ENCODE peak calls at places on chromosomes 11 and 22, in four cellular contexts. One of them, this sample, is unnamed.

GRCh38 chr11:122115520-122116343 is at the start of gene BLID:
- DNase-seq in HFF-Myc: no peak
- DNase-seq in cardiac fibroblast: peak; percentile 63
- DNase-seq in fibroblast of mammary gland: peak; percentile 61
- DNase-seq in this sample: no peak

GRCh38 chr22:39266398-39267030 is 21.7 kb upstream of the PDGFB start:
- DNase-seq in HFF-Myc: no peak
- DNase-seq in cardiac fibroblast: peak; percentile 40
- DNase-seq in fibroblast of mammary gland: peak; percentile 67
- DNase-seq in this sample: no peak

GRCh38 chr11:71249301-71249700 is 3.1 kb downstream of the SHANK2 start:
- DNase-seq in HFF-Myc: no peak
- DNase-seq in cardiac fibroblast: no peak
- DNase-seq in fibroblast of mammary gland: no peak
- DNase-seq in this sample: no peak

GRCh38 chr11:118224512-118225180 is at the start of gene JAML:
- DNase-seq in HFF-Myc: no peak
- DNase-seq in cardiac fibroblast: no peak
- DNase-seq in fibroblast of mammary gland: no peak
- DNase-seq in this sample: no peak

GRCh38 chr11:126405906-126406305 is 50.4 kb downstream of the ST3GAL4 start:
- DNase-seq in HFF-Myc: no peak
- DNase-seq in cardiac fibroblast: no peak
- DNase-seq in fibroblast of mammary gland: no peak
- DNase-seq in this sample: no peak

GRCh38 chr11:112292785-112293407 is 32.2 kb upstream of the PLET1 start:
- DNase-seq in HFF-Myc: peak; percentile 36
- DNase-seq in cardiac fibroblast: peak; percentile 92
- DNase-seq in fibroblast of mammary gland: peak; percentile 84
- DNase-seq in this sample: no peak

GRCh38 chr11:65786008-65786785 is 666 bp upstream of the OVOL1 start:
- DNase-seq in HFF-Myc: no peak
- DNase-seq in cardiac fibroblast: no peak
- DNase-seq in fibroblast of mammary gland: no peak
- DNase-seq in this sample: no peak

GRCh38 chr11:64916040-64916847 is 765 bp downstream of the ATG2A start:
- DNase-seq in HFF-Myc: peak; percentile 30
- DNase-seq in cardiac fibroblast: peak; percentile 40
- DNase-seq in fibroblast of mammary gland: peak; percentile 74
- DNase-seq in this sample: no peak

GRCh38 chr11:94315664-94316063 is 11.3 kb downstream of the IZUMO1R start:
- DNase-seq in HFF-Myc: peak; percentile 66
- DNase-seq in cardiac fibroblast: peak; percentile 17
- DNase-seq in fibroblast of mammary gland: peak; percentile 62
- DNase-seq in this sample: no peak

GRCh38 chr11:119788911-119789560 is 60.0 kb upstream of the NECTIN1 start:
- DNase-seq in HFF-Myc: no peak
- DNase-seq in cardiac fibroblast: no peak
- DNase-seq in fibroblast of mammary gland: no peak
- DNase-seq in this sample: no peak

GRCh38 chr11:73186294-73186850 is 31.7 kb upstream of the P2RY2 start:
- DNase-seq in HFF-Myc: no peak
- DNase-seq in cardiac fibroblast: no peak
- DNase-seq in fibroblast of mammary gland: no peak
- DNase-seq in this sample: no peak

GRCh38 chr11:118984825-118985224 is 13.1 kb upstream of the CENATAC start:
- DNase-seq in HFF-Myc: no peak
- DNase-seq in cardiac fibroblast: no peak
- DNase-seq in fibroblast of mammary gland: no peak
- DNase-seq in this sample: no peak

GRCh38 chr11:16973565-16973964 is 40.6 kb downstream of the PLEKHA7 start:
- DNase-seq in HFF-Myc: no peak
- DNase-seq in cardiac fibroblast: no peak
- DNase-seq in fibroblast of mammary gland: no peak
- DNase-seq in this sample: no peak

GRCh38 chr11:71188073-71188472 is 64.3 kb downstream of the SHANK2 start:
- DNase-seq in HFF-Myc: no peak
- DNase-seq in cardiac fibroblast: no peak
- DNase-seq in fibroblast of mammary gland: no peak
- DNase-seq in this sample: no peak

GRCh38 chr11:95487938-95488337 is 256.9 kb upstream of the SESN3 start:
- DNase-seq in HFF-Myc: no peak
- DNase-seq in cardiac fibroblast: no peak
- DNase-seq in fibroblast of mammary gland: no peak
- DNase-seq in this sample: no peak

GRCh38 chr11:69102732-69103615 is 52.8 kb upstream of the SMIM38 start:
- DNase-seq in HFF-Myc: no peak
- DNase-seq in cardiac fibroblast: no peak
- DNase-seq in fibroblast of mammary gland: peak; percentile 10
- DNase-seq in this sample: no peak
- TF ChIP-seq CTCF in HFF-Myc: peak; percentile 22
- TF ChIP-seq CTCF in cardiac fibroblast: no peak
- TF ChIP-seq CTCF in fibroblast of mammary gland: peak; percentile 15
- TF ChIP-seq CTCF in this sample: peak; percentile 21

GRCh38 chr11:110096369-110096976 is 3.3 kb downstream of the ZC3H12C start:
- DNase-seq in HFF-Myc: no peak
- DNase-seq in cardiac fibroblast: no peak
- DNase-seq in fibroblast of mammary gland: no peak
- DNase-seq in this sample: no peak

GRCh38 chr11:110097459-110098012 is 4.3 kb downstream of the ZC3H12C start:
- DNase-seq in HFF-Myc: no peak
- DNase-seq in cardiac fibroblast: no peak
- DNase-seq in fibroblast of mammary gland: peak; percentile 69
- DNase-seq in this sample: no peak

GRCh38 chr11:110100476-110101240 is 7.5 kb downstream of the ZC3H12C start:
- DNase-seq in HFF-Myc: no peak
- DNase-seq in cardiac fibroblast: no peak
- DNase-seq in fibroblast of mammary gland: no peak
- DNase-seq in this sample: no peak

GRCh38 chr11:110095554-110095953 is 2.4 kb downstream of the ZC3H12C start:
- DNase-seq in HFF-Myc: no peak
- DNase-seq in cardiac fibroblast: peak; percentile 45
- DNase-seq in fibroblast of mammary gland: peak; percentile 68
- DNase-seq in this sample: no peak

DNA sequence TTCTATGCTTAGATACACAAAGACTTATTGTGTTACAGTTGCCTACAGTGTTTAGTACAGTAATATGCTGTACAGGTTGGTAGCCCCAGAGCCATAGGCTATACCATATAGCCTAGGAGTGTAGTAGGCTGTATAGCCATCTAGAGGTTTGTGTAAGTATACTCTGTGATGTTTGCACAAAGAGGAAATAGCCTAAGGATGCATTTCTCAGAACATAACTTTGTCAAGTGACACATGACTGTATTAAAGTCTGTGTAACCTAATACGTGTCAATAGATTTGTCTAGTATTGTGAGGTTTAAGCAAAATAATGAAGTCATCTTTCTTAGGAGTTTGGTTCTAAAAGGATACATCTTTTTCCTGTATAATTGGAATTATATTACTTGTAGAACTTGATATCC is 5.5 kb downstream of the ZC3H12C start:
- DNase-seq in HFF-Myc: no peak
- DNase-seq in cardiac fibroblast: no peak
- DNase-seq in fibroblast of mammary gland: peak; percentile 35
- DNase-seq in this sample: no peak
- TF ChIP-seq CTCF in HFF-Myc: no peak
- TF ChIP-seq CTCF in cardiac fibroblast: no peak
- TF ChIP-seq CTCF in fibroblast of mammary gland: no peak
- TF ChIP-seq CTCF in this sample: peak; percentile 28

GRCh38 chr11:32333335-32333991 is 101.9 kb downstream of the WT1 start:
- DNase-seq in HFF-Myc: peak; percentile 25
- DNase-seq in cardiac fibroblast: peak; percentile 61
- DNase-seq in fibroblast of mammary gland: peak; percentile 48
- DNase-seq in this sample: no peak
- TF ChIP-seq CTCF in HFF-Myc: peak; percentile 41
- TF ChIP-seq CTCF in cardiac fibroblast: peak; percentile 45
- TF ChIP-seq CTCF in fibroblast of mammary gland: peak; percentile 32
- TF ChIP-seq CTCF in this sample: peak; percentile 44

GRCh38 chr11:13486926-13487660 is 8.7 kb downstream of the PTH start:
- DNase-seq in HFF-Myc: no peak
- DNase-seq in cardiac fibroblast: peak; percentile 35
- DNase-seq in fibroblast of mammary gland: peak; percentile 9
- DNase-seq in this sample: no peak
- TF ChIP-seq CTCF in HFF-Myc: peak; percentile 29
- TF ChIP-seq CTCF in cardiac fibroblast: peak; percentile 42
- TF ChIP-seq CTCF in fibroblast of mammary gland: peak; percentile 12
- TF ChIP-seq CTCF in this sample: peak; percentile 47

DNA sequence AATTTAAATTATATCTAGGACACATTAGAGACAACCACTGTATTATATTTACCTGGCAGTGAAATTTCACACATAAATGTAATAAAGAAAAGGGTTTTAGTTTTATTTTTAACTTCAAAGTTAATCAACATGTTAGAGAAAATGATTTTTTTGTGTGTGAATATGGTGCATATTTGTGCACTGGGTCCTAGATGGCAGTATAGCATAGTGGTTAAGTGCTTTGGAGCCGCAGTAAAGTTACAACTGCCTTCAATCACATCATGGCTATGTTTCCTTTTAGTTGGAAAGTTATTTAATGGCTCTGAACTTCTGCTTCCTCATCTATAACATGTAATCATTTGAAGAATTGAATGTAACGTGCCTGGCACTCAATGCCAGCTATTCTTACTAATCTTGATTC is 108.9 kb upstream of the DDI1 start:
- DNase-seq in HFF-Myc: no peak
- DNase-seq in cardiac fibroblast: peak; percentile 32
- DNase-seq in fibroblast of mammary gland: peak; percentile 57
- DNase-seq in this sample: no peak
- TF ChIP-seq CTCF in HFF-Myc: peak; percentile 44
- TF ChIP-seq CTCF in cardiac fibroblast: peak; percentile 9
- TF ChIP-seq CTCF in fibroblast of mammary gland: peak; percentile 58
- TF ChIP-seq CTCF in this sample: peak; percentile 47

GRCh38 chr11:102254047-102254446 is 63.2 kb upstream of the BIRC3 start:
- DNase-seq in HFF-Myc: no peak
- DNase-seq in cardiac fibroblast: peak; percentile 34
- DNase-seq in fibroblast of mammary gland: peak; percentile 35
- DNase-seq in this sample: no peak
- TF ChIP-seq CTCF in HFF-Myc: peak; percentile 45
- TF ChIP-seq CTCF in cardiac fibroblast: peak; percentile 25
- TF ChIP-seq CTCF in fibroblast of mammary gland: peak; percentile 35
- TF ChIP-seq CTCF in this sample: peak; percentile 13

GRCh38 chr11:57340228-57340627 is 2.1 kb downstream of the P2RX3 start:
- DNase-seq in HFF-Myc: no peak
- DNase-seq in cardiac fibroblast: peak; percentile 31
- DNase-seq in fibroblast of mammary gland: peak; percentile 42
- DNase-seq in this sample: no peak
- TF ChIP-seq CTCF in HFF-Myc: peak; percentile 15
- TF ChIP-seq CTCF in cardiac fibroblast: peak; percentile 3
- TF ChIP-seq CTCF in fibroblast of mammary gland: peak; percentile 5
- TF ChIP-seq CTCF in this sample: no peak

GRCh38 chr11:10808553-10809372 is at the start of gene EIF4G2:
- DNase-seq in HFF-Myc: peak; percentile 97
- DNase-seq in cardiac fibroblast: peak; percentile 99
- DNase-seq in fibroblast of mammary gland: peak; percentile 98
- DNase-seq in this sample: peak; percentile 100

GRCh38 chr11:10803676-10804075 is 5.0 kb downstream of the EIF4G2 start:
- DNase-seq in HFF-Myc: no peak
- DNase-seq in cardiac fibroblast: no peak
- DNase-seq in fibroblast of mammary gland: peak; percentile 62
- DNase-seq in this sample: no peak

GRCh38 chr11:10806206-10806605 is 2.5 kb downstream of the EIF4G2 start:
- DNase-seq in HFF-Myc: no peak
- DNase-seq in cardiac fibroblast: no peak
- DNase-seq in fibroblast of mammary gland: no peak
- DNase-seq in this sample: no peak

GRCh38 chr11:10807629-10808552 is 835 bp downstream of the EIF4G2 start:
- DNase-seq in HFF-Myc: no peak
- DNase-seq in cardiac fibroblast: peak; percentile 54
- DNase-seq in fibroblast of mammary gland: peak; percentile 38
- DNase-seq in this sample: peak; percentile 86

GRCh38 chr11:10805741-10806140 is 3.0 kb downstream of the EIF4G2 start:
- DNase-seq in HFF-Myc: no peak
- DNase-seq in cardiac fibroblast: no peak
- DNase-seq in fibroblast of mammary gland: no peak
- DNase-seq in this sample: no peak
- TF ChIP-seq CTCF in HFF-Myc: no peak
- TF ChIP-seq CTCF in cardiac fibroblast: no peak
- TF ChIP-seq CTCF in fibroblast of mammary gland: no peak
- TF ChIP-seq CTCF in this sample: no peak

GRCh38 chr11:102614485-102614884 is 10.6 kb downstream of the MMP20 start:
- DNase-seq in HFF-Myc: no peak
- DNase-seq in cardiac fibroblast: no peak
- DNase-seq in fibroblast of mammary gland: no peak
- DNase-seq in this sample: no peak
- TF ChIP-seq CTCF in HFF-Myc: peak; percentile 3
- TF ChIP-seq CTCF in cardiac fibroblast: no peak
- TF ChIP-seq CTCF in fibroblast of mammary gland: no peak
- TF ChIP-seq CTCF in this sample: peak; percentile 30